ENCODE peak calls at places on chromosomes 3 and 15, in six cellular contexts. F is A549, M is epithelial cell of esophagus, E is WTC11, H is endothelial cell, S is GM13976. A is an unnamed sample.

GRCh38 chr3:128488995-128489859 is 3.8 kb downstream of the GATA2 start:
- DNase-seq in F (no peak), M (peak), E (peak), H (peak), S (no peak), A (no peak)

GRCh38 chr3:176994393-176994792 is 202.9 kb downstream of the TBL1XR1 start:
- DNase-seq in F (no peak), M (no peak), E (no peak), H (no peak), S (no peak), A (no peak)

GRCh38 chr3:139238281-139239030 is 105.4 kb upstream of the MRPS22 start:
- DNase-seq in F (no peak), M (no peak), E (no peak), H (no peak), S (no peak), A (no peak)

GRCh38 chr3:50156991-50157493 is 1.9 kb downstream of the SEMA3F start:
- DNase-seq in F (no peak), M (peak), E (peak), H (no peak), S (no peak), A (no peak)

GRCh38 chr3:65484964-65485363 is 553.8 kb downstream of the MAGI1 start:
- DNase-seq in F (no peak), M (peak), E (no peak), H (no peak), S (no peak), A (no peak)

GRCh38 chr3:47011371-47011770 is 31.9 kb downstream of the NBEAL2 start:
- DNase-seq in F (no peak), M (no peak), E (no peak), H (no peak), S (no peak), A (no peak)

GRCh38 chr3:12427551-12427950 is 56.7 kb upstream of the TSEN2 start:
- DNase-seq in F (no peak), M (no peak), E (no peak), H (no peak), S (no peak), A (no peak)

GRCh38 chr3:154151969-154152368 is 30.8 kb downstream of the ARHGEF26 start:
- DNase-seq in F (no peak), M (peak), E (no peak), H (no peak), S (no peak), A (no peak)

GRCh38 chr15:87902772-87903388 is 353.7 kb downstream of the NTRK3 start:
- DNase-seq in F (no peak), M (no peak), E (no peak), H (no peak), S (no peak), A (no peak)

GRCh38 chr3:49787182-49787464 is 781 bp upstream of the IP6K1 start:
- DNase-seq in F (no peak), M (peak), E (no peak), H (no peak), S (peak), A (no peak)

GRCh38 chr3:110101361-110101760 is 764.0 kb upstream of the DPPA4 start:
- DNase-seq in F (no peak), M (peak), E (no peak), H (no peak), S (no peak), A (no peak)

GRCh38 chr3:175386630-175387029 is 527.5 kb downstream of the NAALADL2 start:
- DNase-seq in F (peak), M (peak), E (no peak), H (no peak), S (no peak), A (no peak)

GRCh38 chr15:74790080-74790916 is 8.4 kb downstream of the CSK start:
- DNase-seq in F (no peak), M (no peak), E (no peak), H (no peak), S (peak), A (no peak)

GRCh38 chr3:148379763-148380162 is 317.9 kb upstream of the AGTR1 start:
- DNase-seq in F (peak), M (peak), E (no peak), H (peak), S (peak), A (no peak)

GRCh38 chr3:171676600-171677175 is 133.6 kb downstream of the PLD1 start:
- DNase-seq in F (no peak), M (no peak), E (no peak), H (no peak), S (no peak), A (no peak)

GRCh38 chr3:4740397-4741105 is 238.7 kb upstream of the BHLHE40 start:
- DNase-seq in F (no peak), M (peak), E (no peak), H (no peak), S (no peak), A (no peak)

GRCh38 chr3:64740232-64740631 is 52.4 kb upstream of the ADAMTS9 start:
- DNase-seq in F (no peak), M (peak), E (no peak), H (no peak), S (no peak), A (no peak)

GRCh38 chr3:157282261-157283191 is 122.6 kb upstream of the CCNL1 start:
- DNase-seq in F (no peak), M (peak), E (no peak), H (no peak), S (no peak), A (no peak)

GRCh38 chr3:130935761-130936160 is 41.9 kb downstream of the ATP2C1 start:
- DNase-seq in F (no peak), M (peak), E (no peak), H (no peak), S (no peak), A (no peak)

GRCh38 chr3:177824190-177824786 is 627.0 kb upstream of the TBL1XR1 start:
- DNase-seq in F (peak), M (peak), E (no peak), H (no peak), S (no peak), A (no peak)

GRCh38 chr3:100127792-100128191 is 13.5 kb upstream of the FILIP1L start:
- DNase-seq in F (no peak), M (no peak), E (no peak), H (no peak), S (no peak), A (no peak)

GRCh38 chr15:48367483-48367882 is 36.3 kb downstream of the DUT start:
- DNase-seq in F (no peak), M (no peak), E (no peak), H (no peak), S (no peak), A (no peak)

GRCh38 chr3:67000006-67000405 is 1.9 kb downstream of the KBTBD8 start:
- DNase-seq in F (no peak), M (peak), E (no peak), H (no peak), S (peak), A (no peak)

GRCh38 chr3:50292924-50293801 is 934 bp upstream of the IFRD2 start:
- DNase-seq in F (no peak), M (no peak), E (no peak), H (no peak), S (no peak), A (no peak)

GRCh38 chr15:87477759-87478687 is 778.5 kb downstream of the NTRK3 start:
- DNase-seq in F (peak), M (peak), E (no peak), H (no peak), S (no peak), A (no peak)

GRCh38 chr3:197021231-197021630 is 8.4 kb downstream of the MELTF start:
- DNase-seq in F (no peak), M (no peak), E (peak), H (no peak), S (peak), A (no peak)

GRCh38 chr3:132135628-132136333 is 101.0 kb upstream of the CPNE4 start:
- DNase-seq in F (peak), M (peak), E (no peak), H (no peak), S (no peak), A (no peak)

GRCh38 chr15:87123676-87124382 is 1044.2 kb downstream of the AGBL1 start:
- DNase-seq in F (no peak), M (no peak), E (no peak), H (no peak), S (no peak), A (no peak)

GRCh38 chr3:166351461-166351860 is 514.2 kb upstream of the BCHE start:
- DNase-seq in F (no peak), M (peak), E (no peak), H (no peak), S (no peak), A (no peak)

GRCh38 chr3:141793476-141794260 is 30.5 kb downstream of the GRK7 start:
- DNase-seq in F (no peak), M (no peak), E (peak), H (no peak), S (no peak), A (no peak)

GRCh38 chr15:99566157-99566900 is 545 bp downstream of the MEF2A start:
- DNase-seq in F (no peak), M (peak), E (peak), H (peak), S (peak), A (peak)

GRCh38 chr15:100206643-100207042 is 135.1 kb downstream of the ADAMTS17 start:
- DNase-seq in F (no peak), M (no peak), E (no peak), H (no peak), S (no peak), A (no peak)

GRCh38 chr3:15475161-15475560 is 46.3 kb downstream of the COLQ start:
- DNase-seq in F (no peak), M (no peak), E (no peak), H (no peak), S (no peak), A (no peak)
- TF ChIP-seq CTCF in F (no peak), M (no peak), E (no peak), H (no peak), S (no peak), A (no peak)

GRCh38 chr3:112133606-112134334 is 722 bp upstream of the GCSAM start:
- DNase-seq in F (no peak), M (no peak), E (no peak), H (no peak), S (no peak), A (no peak)

GRCh38 chr3:112134335-112135124 is 1.5 kb upstream of the GCSAM start:
- DNase-seq in F (no peak), M (no peak), E (no peak), H (no peak), S (no peak), A (no peak)

GRCh38 chr3:112136046-112136445 is 3.0 kb upstream of the GCSAM start:
- DNase-seq in F (no peak), M (no peak), E (no peak), H (no peak), S (no peak), A (no peak)

GRCh38 chr3:112140584-112140983 is 7.5 kb upstream of the GCSAM start:
- DNase-seq in F (no peak), M (no peak), E (no peak), H (no peak), S (no peak), A (no peak)

GRCh38 chr3:112136959-112137693 is 4.1 kb upstream of the GCSAM start:
- DNase-seq in F (peak), M (peak), E (peak), H (peak), S (peak), A (no peak)
- TF ChIP-seq CTCF in F (peak), M (peak), E (no peak), H (peak), S (peak), A (peak)

DNA sequence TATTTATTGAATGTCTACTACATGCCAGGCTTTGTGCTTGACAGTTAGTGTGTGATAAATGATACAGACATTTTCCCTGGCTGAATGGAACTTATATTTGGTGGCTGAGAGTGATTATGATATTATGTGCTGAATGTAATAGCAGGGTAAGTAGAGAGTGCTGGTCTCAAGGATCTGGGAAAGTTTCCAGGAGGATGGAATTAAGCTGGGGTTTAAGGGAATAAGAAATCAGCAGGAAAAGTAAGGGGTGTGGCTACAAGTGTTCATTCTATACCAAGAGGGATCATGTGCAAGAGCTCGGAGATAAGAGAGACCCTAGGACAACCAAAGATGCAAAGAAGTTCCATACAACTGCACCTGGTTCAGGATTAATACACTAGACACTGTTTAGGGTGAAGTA is 500.1 kb upstream of the CFAP20DC start:
- DNase-seq in F (no peak), M (no peak), E (no peak), H (no peak), S (no peak), A (no peak)
- TF ChIP-seq CTCF in F (no peak), M (no peak), E (no peak), H (no peak), S (no peak), A (no peak)

DNA sequence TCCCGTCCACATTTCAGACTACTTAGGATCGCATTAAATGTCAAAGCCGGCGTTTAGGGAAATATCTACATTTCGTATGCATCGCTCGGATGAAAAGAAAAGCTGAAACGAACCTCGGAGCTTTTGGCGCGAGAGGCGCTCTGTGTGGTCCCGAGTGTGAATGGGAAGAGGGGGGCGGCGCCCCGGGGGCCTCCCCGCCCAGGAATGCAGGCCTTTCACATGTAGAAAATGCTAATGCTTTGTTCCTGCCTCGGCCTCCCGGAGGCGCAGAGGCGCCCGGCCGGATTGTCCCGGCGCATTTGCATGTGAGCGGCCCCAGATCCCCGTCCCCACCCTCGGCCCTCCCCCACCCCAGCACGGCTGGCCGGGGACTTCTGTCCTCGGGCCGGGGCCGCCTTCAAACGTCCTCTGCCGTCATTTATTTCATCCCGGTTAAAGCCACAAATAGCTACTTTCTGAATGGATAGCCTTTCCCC is 37.0 kb upstream of the TRIM71 start:
- DNase-seq in F (peak), M (peak), E (peak), H (peak), S (peak), A (peak)
- TF ChIP-seq CTCF in F (no peak), M (peak), E (no peak), H (no peak), S (no peak), A (peak)

GRCh38 chr3:122265937-122266336 is 59.1 kb upstream of the CSTA start:
- DNase-seq in F (no peak), M (no peak), E (no peak), H (no peak), S (no peak), A (no peak)
- TF ChIP-seq CTCF in F (no peak), M (no peak), E (no peak), H (no peak), S (no peak), A (no peak)

GRCh38 chr15:67832031-67832551 is 6.8 kb downstream of the SKOR1 start:
- DNase-seq in F (peak), M (no peak), E (peak), H (no peak), S (peak), A (no peak)
- TF ChIP-seq CTCF in F (peak), M (peak), E (no peak), H (no peak), S (peak), A (peak)